ENCODE peak calls at places on chromosomes 5 and 9, in eight cellular contexts. J is Jurkat, Clone E6-1; O is adrenal gland; S is NCI-H69; G is lung microvascular endothelial cell; Q is NCI-H2029 treated with DMSO at 0.1 percent for 48 hours; R is endothelial cell; L is activated naive CD8-positive, alpha-beta T cell treated with anti-CD3 and anti-CD28 coated beads, Interleukin-2, amount 50 U/mL, for 24 hours. N is an unnamed sample.

GRCh38 chr5:80284720-80285119 is 28.9 kb upstream of the SERINC5 start:
- DNase-seq in J (peak), O (no peak), S (no peak), G (no peak), Q (no peak), R (no peak), L (no peak), N (no peak)

GRCh38 chr5:61687371-61687770 is 355.3 kb downstream of the ZSWIM6 start:
- DNase-seq in J (no peak), O (no peak), S (no peak), G (no peak), Q (no peak), R (no peak), L (no peak), N (no peak)

GRCh38 chr5:109105631-109106267 is 304.0 kb downstream of the PJA2 start:
- DNase-seq in J (no peak), O (no peak), S (peak), G (peak), Q (no peak), R (no peak), L (no peak), N (no peak)

GRCh38 chr9:34125681-34126206 is 754 bp downstream of the DCAF12 start:
- DNase-seq in J (no peak), O (peak), S (peak), G (peak), Q (no peak), R (peak), L (peak), N (peak)

GRCh38 chr5:55363861-55364260 is 56.1 kb downstream of the MTREX start:
- DNase-seq in J (no peak), O (no peak), S (no peak), G (no peak), Q (no peak), R (no peak), L (no peak), N (no peak)

GRCh38 chr5:122152266-122152900 is 23.0 kb downstream of the ZNF474 start:
- DNase-seq in J (no peak), O (no peak), S (no peak), G (no peak), Q (no peak), R (no peak), L (no peak), N (no peak)

GRCh38 chr9:111944467-111944866 is 47.9 kb downstream of the UGCG start:
- DNase-seq in J (no peak), O (no peak), S (no peak), G (no peak), Q (no peak), R (no peak), L (no peak), N (no peak)

GRCh38 chr5:66459728-66460127 is 136.5 kb upstream of the MAST4 start:
- DNase-seq in J (no peak), O (no peak), S (no peak), G (no peak), Q (no peak), R (no peak), L (no peak), N (no peak)

GRCh38 chr5:62460578-62460983 is 48.0 kb downstream of the IPO11 start:
- DNase-seq in J (peak), O (no peak), S (peak), G (peak), Q (peak), R (no peak), L (no peak), N (no peak)

GRCh38 chr9:113875917-113876805 is at the start of gene ZNF618:
- DNase-seq in J (no peak), O (no peak), S (peak), G (peak), Q (no peak), R (peak), L (peak), N (peak)

GRCh38 chr9:89592963-89593775 is 11.6 kb upstream of the GADD45G start:
- DNase-seq in J (no peak), O (no peak), S (peak), G (no peak), Q (no peak), R (peak), L (no peak), N (peak)

GRCh38 chr5:55324815-55325418 is 17.1 kb downstream of the MTREX start:
- DNase-seq in J (peak), O (no peak), S (peak), G (peak), Q (peak), R (no peak), L (no peak), N (no peak)

GRCh38 chr5:135038202-135038828 is 4.3 kb upstream of the PITX1 start:
- DNase-seq in J (no peak), O (no peak), S (no peak), G (no peak), Q (no peak), R (no peak), L (no peak), N (no peak)

GRCh38 chr5:140239939-140240700 is 62.8 kb downstream of the PFDN1 start:
- DNase-seq in J (peak), O (peak), S (peak), G (peak), Q (peak), R (peak), L (peak), N (peak)

GRCh38 chr9:127805620-127806019 is 2.9 kb downstream of the FPGS start:
- DNase-seq in J (peak), O (no peak), S (peak), G (peak), Q (no peak), R (peak), L (peak), N (peak)

GRCh38 chr9:35277649-35278359 is 116.0 kb downstream of the UNC13B start:
- DNase-seq in J (no peak), O (peak), S (peak), G (peak), Q (no peak), R (no peak), L (no peak), N (no peak)

GRCh38 chr5:163105456-163105855 is 331.9 kb upstream of the CCNG1 start:
- DNase-seq in J (no peak), O (no peak), S (no peak), G (no peak), Q (no peak), R (no peak), L (no peak), N (no peak)

GRCh38 chr9:38405841-38406240 is 13.3 kb downstream of the ALDH1B1 start:
- DNase-seq in J (no peak), O (no peak), S (no peak), G (no peak), Q (no peak), R (no peak), L (no peak), N (no peak)

GRCh38 chr9:98330831-98331230 is 75.4 kb upstream of the TBC1D2 start:
- DNase-seq in J (no peak), O (no peak), S (no peak), G (no peak), Q (no peak), R (no peak), L (no peak), N (no peak)

GRCh38 chr9:92506184-92506857 is 24.0 kb upstream of the ASPN start:
- DNase-seq in J (no peak), O (no peak), S (no peak), G (no peak), Q (no peak), R (no peak), L (no peak), N (no peak)

N was measured in WTC11.